ENCODE peak calls at places on chromosomes 7 and 10, in seven cellular contexts. One of them, this sample, is unnamed.

GRCh38 chr7:151244156-151244870 is 4.2 kb downstream of the SMARCD3 start:
- DNase-seq in transverse colon: peak
- DNase-seq in heart left ventricle: no peak
- DNase-seq in SJCRH30: peak
- DNase-seq in right lobe of liver: no peak
- DNase-seq in foreskin keratinocyte: no peak
- DNase-seq in upper lobe of right lung: no peak
- DNase-seq in this sample: no peak

GRCh38 chr10:36248314-36248981 is 606.4 kb upstream of the FZD8 start:
- DNase-seq in foreskin keratinocyte: no peak
- DNase-seq in upper lobe of right lung: no peak
- DNase-seq in right lobe of liver: no peak
- DNase-seq in SJCRH30: no peak
- DNase-seq in transverse colon: no peak
- DNase-seq in heart left ventricle: no peak
- DNase-seq in this sample: no peak

GRCh38 chr10:391304-391703 is 256.0 kb downstream of the ZMYND11 start:
- DNase-seq in upper lobe of right lung: no peak
- DNase-seq in right lobe of liver: no peak
- DNase-seq in foreskin keratinocyte: no peak
- DNase-seq in transverse colon: no peak
- DNase-seq in heart left ventricle: no peak
- DNase-seq in SJCRH30: no peak
- DNase-seq in this sample: no peak

GRCh38 chr10:33041783-33042437 is 83.9 kb upstream of the ITGB1 start:
- DNase-seq in right lobe of liver: no peak
- DNase-seq in transverse colon: no peak
- DNase-seq in foreskin keratinocyte: no peak
- DNase-seq in heart left ventricle: no peak
- DNase-seq in SJCRH30: peak
- DNase-seq in upper lobe of right lung: no peak
- DNase-seq in this sample: no peak

GRCh38 chr7:124246262-124246863 is 213.5 kb upstream of the TMEM229A start:
- DNase-seq in right lobe of liver: no peak
- DNase-seq in SJCRH30: no peak
- DNase-seq in transverse colon: no peak
- DNase-seq in heart left ventricle: no peak
- DNase-seq in foreskin keratinocyte: peak
- DNase-seq in upper lobe of right lung: no peak
- DNase-seq in this sample: no peak

GRCh38 chr10:86234553-86235270 is 131.9 kb downstream of the GRID1 start:
- DNase-seq in upper lobe of right lung: no peak
- DNase-seq in SJCRH30: no peak
- DNase-seq in heart left ventricle: peak
- DNase-seq in foreskin keratinocyte: no peak
- DNase-seq in right lobe of liver: peak
- DNase-seq in transverse colon: no peak
- DNase-seq in this sample: no peak

GRCh38 chr7:42699415-42700178 is 212.3 kb downstream of the C7orf25 start:
- DNase-seq in upper lobe of right lung: no peak
- DNase-seq in heart left ventricle: no peak
- DNase-seq in transverse colon: no peak
- DNase-seq in right lobe of liver: no peak
- DNase-seq in foreskin keratinocyte: no peak
- DNase-seq in SJCRH30: no peak
- DNase-seq in this sample: no peak

GRCh38 chr7:122885583-122886356 is 490 bp downstream of the CADPS2 start:
- DNase-seq in upper lobe of right lung: peak
- DNase-seq in heart left ventricle: peak
- DNase-seq in transverse colon: peak
- DNase-seq in right lobe of liver: peak
- DNase-seq in SJCRH30: no peak
- DNase-seq in foreskin keratinocyte: peak
- DNase-seq in this sample: peak

GRCh38 chr7:96183163-96183562 is 138.7 kb downstream of the SLC25A13 start:
- DNase-seq in right lobe of liver: no peak
- DNase-seq in heart left ventricle: no peak
- DNase-seq in SJCRH30: no peak
- DNase-seq in transverse colon: no peak
- DNase-seq in upper lobe of right lung: no peak
- DNase-seq in foreskin keratinocyte: no peak
- DNase-seq in this sample: no peak

GRCh38 chr7:110850239-110850638 is 240.7 kb upstream of the LRRN3 start:
- DNase-seq in SJCRH30: no peak
- DNase-seq in right lobe of liver: no peak
- DNase-seq in foreskin keratinocyte: no peak
- DNase-seq in transverse colon: no peak
- DNase-seq in upper lobe of right lung: no peak
- DNase-seq in heart left ventricle: no peak
- DNase-seq in this sample: no peak

GRCh38 chr7:97017197-97018125 is 7.2 kb downstream of the DLX5 start:
- DNase-seq in right lobe of liver: no peak
- DNase-seq in SJCRH30: no peak
- DNase-seq in foreskin keratinocyte: no peak
- DNase-seq in upper lobe of right lung: no peak
- DNase-seq in heart left ventricle: no peak
- DNase-seq in transverse colon: no peak
- DNase-seq in this sample: no peak

GRCh38 chr7:27202018-27202740 is 2.3 kb upstream of the HOXA13 start:
- DNase-seq in SJCRH30: no peak
- DNase-seq in upper lobe of right lung: no peak
- DNase-seq in right lobe of liver: no peak
- DNase-seq in heart left ventricle: no peak
- DNase-seq in transverse colon: no peak
- DNase-seq in foreskin keratinocyte: no peak
- DNase-seq in this sample: no peak

GRCh38 chr10:94116848-94117247 is 123.1 kb downstream of the PLCE1 start:
- DNase-seq in foreskin keratinocyte: no peak
- DNase-seq in right lobe of liver: no peak
- DNase-seq in transverse colon: no peak
- DNase-seq in upper lobe of right lung: no peak
- DNase-seq in SJCRH30: no peak
- DNase-seq in heart left ventricle: no peak
- DNase-seq in this sample: no peak

GRCh38 chr10:33258951-33259350 is 75.5 kb downstream of the NRP1 start:
- DNase-seq in heart left ventricle: no peak
- DNase-seq in right lobe of liver: no peak
- DNase-seq in SJCRH30: no peak
- DNase-seq in transverse colon: no peak
- DNase-seq in foreskin keratinocyte: peak
- DNase-seq in upper lobe of right lung: no peak
- DNase-seq in this sample: no peak

GRCh38 chr10:108434818-108435217 is 1270.3 kb upstream of the SORCS1 start:
- DNase-seq in upper lobe of right lung: no peak
- DNase-seq in right lobe of liver: no peak
- DNase-seq in SJCRH30: no peak
- DNase-seq in heart left ventricle: no peak
- DNase-seq in foreskin keratinocyte: no peak
- DNase-seq in transverse colon: no peak
- DNase-seq in this sample: no peak

GRCh38 chr7:26449175-26450165 is 157.8 kb downstream of the SNX10 start:
- DNase-seq in transverse colon: no peak
- DNase-seq in SJCRH30: peak
- DNase-seq in upper lobe of right lung: no peak
- DNase-seq in right lobe of liver: no peak
- DNase-seq in foreskin keratinocyte: peak
- DNase-seq in heart left ventricle: no peak
- DNase-seq in this sample: no peak

GRCh38 chr10:25174461-25175230 is at the start of gene GPR158:
- DNase-seq in foreskin keratinocyte: peak
- DNase-seq in right lobe of liver: peak
- DNase-seq in heart left ventricle: peak
- DNase-seq in upper lobe of right lung: peak
- DNase-seq in transverse colon: peak
- DNase-seq in SJCRH30: peak
- DNase-seq in this sample: peak

GRCh38 chr7:27994639-27995038 is 186.0 kb downstream of the JAZF1 start:
- DNase-seq in heart left ventricle: peak
- DNase-seq in SJCRH30: peak
- DNase-seq in transverse colon: peak
- DNase-seq in foreskin keratinocyte: no peak
- DNase-seq in right lobe of liver: no peak
- DNase-seq in upper lobe of right lung: no peak
- DNase-seq in this sample: no peak

GRCh38 chr10:29615195-29615594 is 19.6 kb downstream of the SVIL start:
- DNase-seq in right lobe of liver: no peak
- DNase-seq in heart left ventricle: no peak
- DNase-seq in foreskin keratinocyte: no peak
- DNase-seq in SJCRH30: no peak
- DNase-seq in transverse colon: no peak
- DNase-seq in upper lobe of right lung: no peak
- DNase-seq in this sample: no peak
- H3K27ac ChIP-seq in right lobe of liver: no peak
- H3K27ac ChIP-seq in heart left ventricle: no peak
- H3K27ac ChIP-seq in foreskin keratinocyte: no peak
- H3K27ac ChIP-seq in SJCRH30: no peak
- H3K27ac ChIP-seq in transverse colon: peak
- H3K27ac ChIP-seq in upper lobe of right lung: no peak
- H3K27ac ChIP-seq in this sample: no peak

GRCh38 chr7:117036034-117036669 is 82.9 kb downstream of the ST7 start:
- DNase-seq in foreskin keratinocyte: no peak
- DNase-seq in SJCRH30: no peak
- DNase-seq in heart left ventricle: no peak
- DNase-seq in upper lobe of right lung: no peak
- DNase-seq in right lobe of liver: no peak
- DNase-seq in transverse colon: no peak
- DNase-seq in this sample: no peak

GRCh38 chr7:117035463-117035862 is 82.2 kb downstream of the ST7 start:
- DNase-seq in heart left ventricle: no peak
- DNase-seq in upper lobe of right lung: no peak
- DNase-seq in foreskin keratinocyte: no peak
- DNase-seq in right lobe of liver: no peak
- DNase-seq in SJCRH30: no peak
- DNase-seq in transverse colon: no peak
- DNase-seq in this sample: no peak

GRCh38 chr7:117036836-117037235 is 83.5 kb downstream of the ST7 start:
- DNase-seq in SJCRH30: peak
- DNase-seq in foreskin keratinocyte: no peak
- DNase-seq in upper lobe of right lung: no peak
- DNase-seq in right lobe of liver: no peak
- DNase-seq in heart left ventricle: no peak
- DNase-seq in transverse colon: no peak
- DNase-seq in this sample: no peak

GRCh38 chr7:117041007-117041406 is 87.7 kb downstream of the ST7 start:
- DNase-seq in right lobe of liver: no peak
- DNase-seq in heart left ventricle: no peak
- DNase-seq in foreskin keratinocyte: no peak
- DNase-seq in transverse colon: no peak
- DNase-seq in upper lobe of right lung: no peak
- DNase-seq in SJCRH30: no peak
- DNase-seq in this sample: no peak

DNA sequence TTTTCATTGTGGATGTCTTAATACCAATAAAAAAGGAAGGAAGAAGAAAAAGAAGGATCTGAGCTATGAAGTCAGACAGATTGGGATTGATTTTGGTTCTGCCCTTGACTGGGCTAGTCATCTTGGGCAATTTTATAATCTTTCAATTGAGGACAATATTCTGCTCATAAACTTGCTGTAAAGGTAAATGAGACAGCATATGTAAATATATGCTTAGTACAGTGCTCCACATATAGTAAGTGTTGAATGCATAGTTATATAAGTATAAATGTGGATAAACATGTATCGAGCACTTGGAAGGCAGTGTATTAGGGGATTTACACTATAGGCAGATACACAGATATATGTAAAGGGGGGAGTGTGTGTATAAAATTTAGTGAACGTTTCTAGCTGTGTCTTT is 85.1 kb downstream of the ST7 start:
- DNase-seq in upper lobe of right lung: no peak
- DNase-seq in foreskin keratinocyte: no peak
- DNase-seq in heart left ventricle: no peak
- DNase-seq in right lobe of liver: no peak
- DNase-seq in SJCRH30: no peak
- DNase-seq in transverse colon: no peak
- DNase-seq in this sample: no peak
- H3K27ac ChIP-seq in upper lobe of right lung: no peak
- H3K27ac ChIP-seq in foreskin keratinocyte: no peak
- H3K27ac ChIP-seq in heart left ventricle: no peak
- H3K27ac ChIP-seq in right lobe of liver: no peak
- H3K27ac ChIP-seq in SJCRH30: no peak
- H3K27ac ChIP-seq in transverse colon: no peak
- H3K27ac ChIP-seq in this sample: peak

GRCh38 chr10:29256531-29256930 is 32.3 kb upstream of the LYZL1 start:
- DNase-seq in transverse colon: no peak
- DNase-seq in right lobe of liver: no peak
- DNase-seq in heart left ventricle: no peak
- DNase-seq in foreskin keratinocyte: no peak
- DNase-seq in SJCRH30: no peak
- DNase-seq in upper lobe of right lung: no peak
- DNase-seq in this sample: no peak
- H3K27ac ChIP-seq in transverse colon: peak
- H3K27ac ChIP-seq in right lobe of liver: no peak
- H3K27ac ChIP-seq in heart left ventricle: peak
- H3K27ac ChIP-seq in foreskin keratinocyte: no peak
- H3K27ac ChIP-seq in SJCRH30: no peak
- H3K27ac ChIP-seq in upper lobe of right lung: no peak
- H3K27ac ChIP-seq in this sample: no peak

GRCh38 chr10:95480102-95480900 is 80.9 kb downstream of the SORBS1 start:
- DNase-seq in right lobe of liver: peak
- DNase-seq in heart left ventricle: peak
- DNase-seq in SJCRH30: peak
- DNase-seq in transverse colon: no peak
- DNase-seq in upper lobe of right lung: no peak
- DNase-seq in foreskin keratinocyte: no peak
- DNase-seq in this sample: no peak

GRCh38 chr10:95482501-95483248 is 78.5 kb downstream of the SORBS1 start:
- DNase-seq in foreskin keratinocyte: no peak
- DNase-seq in heart left ventricle: no peak
- DNase-seq in transverse colon: no peak
- DNase-seq in SJCRH30: no peak
- DNase-seq in right lobe of liver: no peak
- DNase-seq in upper lobe of right lung: no peak
- DNase-seq in this sample: peak

GRCh38 chr10:95478185-95478584 is 83.0 kb downstream of the SORBS1 start:
- DNase-seq in SJCRH30: no peak
- DNase-seq in upper lobe of right lung: no peak
- DNase-seq in foreskin keratinocyte: no peak
- DNase-seq in transverse colon: no peak
- DNase-seq in heart left ventricle: no peak
- DNase-seq in right lobe of liver: no peak
- DNase-seq in this sample: no peak

GRCh38 chr10:95478935-95479334 is 82.2 kb downstream of the SORBS1 start:
- DNase-seq in SJCRH30: no peak
- DNase-seq in right lobe of liver: no peak
- DNase-seq in upper lobe of right lung: no peak
- DNase-seq in transverse colon: no peak
- DNase-seq in heart left ventricle: peak
- DNase-seq in foreskin keratinocyte: no peak
- DNase-seq in this sample: peak

DNA sequence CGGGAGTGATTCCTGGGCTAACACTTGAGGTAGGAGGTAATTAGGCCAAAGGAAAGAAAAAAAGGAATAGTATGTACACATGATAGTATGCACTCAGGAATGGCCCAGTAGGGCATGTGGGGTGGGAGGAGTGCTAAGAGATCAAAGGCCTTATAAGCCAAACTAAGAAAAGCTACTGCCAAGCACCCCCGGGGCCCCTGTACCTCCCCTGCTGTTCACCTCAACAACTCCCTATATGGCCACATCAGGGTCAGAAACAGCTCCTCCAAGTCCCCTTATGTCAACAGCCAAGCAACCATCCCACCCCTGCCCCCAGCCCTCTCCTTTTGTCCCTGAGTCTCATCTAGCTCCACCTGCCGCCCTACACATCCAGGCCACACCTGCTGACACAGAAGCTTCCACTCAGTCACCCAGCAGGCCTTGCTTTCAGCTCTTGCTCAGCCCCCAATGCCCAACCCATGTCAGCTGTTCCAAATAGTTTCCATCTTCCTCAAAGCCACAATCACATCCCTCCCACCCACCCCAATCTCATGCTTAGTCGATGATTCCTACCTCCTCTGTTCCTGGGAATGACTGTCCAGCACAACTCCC is 80.2 kb downstream of the SORBS1 start:
- DNase-seq in right lobe of liver: no peak
- DNase-seq in transverse colon: no peak
- DNase-seq in foreskin keratinocyte: no peak
- DNase-seq in SJCRH30: peak
- DNase-seq in upper lobe of right lung: no peak
- DNase-seq in heart left ventricle: no peak
- DNase-seq in this sample: peak
- H3K27ac ChIP-seq in right lobe of liver: peak
- H3K27ac ChIP-seq in transverse colon: peak
- H3K27ac ChIP-seq in foreskin keratinocyte: no peak
- H3K27ac ChIP-seq in SJCRH30: no peak
- H3K27ac ChIP-seq in upper lobe of right lung: peak
- H3K27ac ChIP-seq in heart left ventricle: peak
- H3K27ac ChIP-seq in this sample: peak